ENCODE peak calls at places on chromosomes 16 and 17, in eight cellular contexts. One of them, this sample, is unnamed.

GRCh38 chr16:50372611-50373344 is 4.0 kb upstream of the BRD7 start:
- DNase-seq in cardiac fibroblast: peak; percentile 32
- DNase-seq in stimulated activated CD4-positive, alpha-beta T cell treated with anti-CD3 and anti-CD28 coated beads, TNF-alpha, amount 100 ng/mL, for 48 hours: no peak
- DNase-seq in NCI-H345: peak; percentile 38
- DNase-seq in pons: peak; percentile 24
- DNase-seq in progenitor cell of endocrine pancreas: no peak
- DNase-seq in lung: no peak
- DNase-seq in PC-9: peak; percentile 53
- DNase-seq in this sample: no peak

GRCh38 chr16:81600275-81600674 is 155.7 kb downstream of the CMIP start:
- DNase-seq in lung: no peak
- DNase-seq in pons: peak; percentile 32
- DNase-seq in PC-9: peak; percentile 76
- DNase-seq in cardiac fibroblast: peak; percentile 59
- DNase-seq in progenitor cell of endocrine pancreas: no peak
- DNase-seq in stimulated activated CD4-positive, alpha-beta T cell treated with anti-CD3 and anti-CD28 coated beads, TNF-alpha, amount 100 ng/mL, for 48 hours: no peak
- DNase-seq in NCI-H345: no peak
- DNase-seq in this sample: no peak

GRCh38 chr17:5592382-5592781 is 8.1 kb upstream of the NLRP1 start:
- DNase-seq in pons: peak; percentile 87
- DNase-seq in progenitor cell of endocrine pancreas: no peak
- DNase-seq in NCI-H345: peak; percentile 70
- DNase-seq in cardiac fibroblast: peak; percentile 68
- DNase-seq in stimulated activated CD4-positive, alpha-beta T cell treated with anti-CD3 and anti-CD28 coated beads, TNF-alpha, amount 100 ng/mL, for 48 hours: no peak
- DNase-seq in lung: no peak
- DNase-seq in PC-9: no peak
- DNase-seq in this sample: no peak

GRCh38 chr17:17439971-17440843 is 36.6 kb upstream of the MED9 start:
- DNase-seq in progenitor cell of endocrine pancreas: peak; percentile 38
- DNase-seq in cardiac fibroblast: peak; percentile 71
- DNase-seq in pons: peak; percentile 36
- DNase-seq in lung: peak; percentile 79
- DNase-seq in stimulated activated CD4-positive, alpha-beta T cell treated with anti-CD3 and anti-CD28 coated beads, TNF-alpha, amount 100 ng/mL, for 48 hours: peak; percentile 62
- DNase-seq in NCI-H345: peak; percentile 91
- DNase-seq in PC-9: no peak
- DNase-seq in this sample: peak; percentile 57

GRCh38 chr17:65228734-65229390 is 91.7 kb downstream of the RGS9 start:
- DNase-seq in progenitor cell of endocrine pancreas: no peak
- DNase-seq in lung: peak; percentile 53
- DNase-seq in stimulated activated CD4-positive, alpha-beta T cell treated with anti-CD3 and anti-CD28 coated beads, TNF-alpha, amount 100 ng/mL, for 48 hours: peak; percentile 31
- DNase-seq in PC-9: peak; percentile 67
- DNase-seq in cardiac fibroblast: peak; percentile 52
- DNase-seq in pons: no peak
- DNase-seq in NCI-H345: no peak
- DNase-seq in this sample: no peak

GRCh38 chr17:54372071-54372720 is 528.5 kb upstream of the TOM1L1 start:
- DNase-seq in cardiac fibroblast: no peak
- DNase-seq in PC-9: no peak
- DNase-seq in pons: no peak
- DNase-seq in lung: no peak
- DNase-seq in NCI-H345: no peak
- DNase-seq in progenitor cell of endocrine pancreas: no peak
- DNase-seq in stimulated activated CD4-positive, alpha-beta T cell treated with anti-CD3 and anti-CD28 coated beads, TNF-alpha, amount 100 ng/mL, for 48 hours: no peak
- DNase-seq in this sample: no peak

GRCh38 chr16:50712568-50712914 is 19.1 kb downstream of the NOD2 start:
- DNase-seq in stimulated activated CD4-positive, alpha-beta T cell treated with anti-CD3 and anti-CD28 coated beads, TNF-alpha, amount 100 ng/mL, for 48 hours: no peak
- DNase-seq in progenitor cell of endocrine pancreas: no peak
- DNase-seq in pons: no peak
- DNase-seq in lung: no peak
- DNase-seq in NCI-H345: no peak
- DNase-seq in PC-9: no peak
- DNase-seq in cardiac fibroblast: no peak
- DNase-seq in this sample: no peak

GRCh38 chr17:34755981-34756669 is 176.7 kb downstream of the TMEM132E start:
- DNase-seq in pons: no peak
- DNase-seq in lung: no peak
- DNase-seq in PC-9: no peak
- DNase-seq in cardiac fibroblast: no peak
- DNase-seq in progenitor cell of endocrine pancreas: no peak
- DNase-seq in stimulated activated CD4-positive, alpha-beta T cell treated with anti-CD3 and anti-CD28 coated beads, TNF-alpha, amount 100 ng/mL, for 48 hours: no peak
- DNase-seq in NCI-H345: no peak
- DNase-seq in this sample: no peak

GRCh38 chr17:75688209-75688771 is 21.2 kb downstream of the SAP30BP start:
- DNase-seq in cardiac fibroblast: peak; percentile 51
- DNase-seq in pons: peak; percentile 48
- DNase-seq in progenitor cell of endocrine pancreas: no peak
- DNase-seq in NCI-H345: no peak
- DNase-seq in PC-9: peak; percentile 69
- DNase-seq in lung: no peak
- DNase-seq in stimulated activated CD4-positive, alpha-beta T cell treated with anti-CD3 and anti-CD28 coated beads, TNF-alpha, amount 100 ng/mL, for 48 hours: no peak
- DNase-seq in this sample: peak; percentile 60

GRCh38 chr17:38601539-38602351 is 4.0 kb downstream of the SRCIN1 start:
- DNase-seq in progenitor cell of endocrine pancreas: no peak
- DNase-seq in cardiac fibroblast: no peak
- DNase-seq in NCI-H345: no peak
- DNase-seq in stimulated activated CD4-positive, alpha-beta T cell treated with anti-CD3 and anti-CD28 coated beads, TNF-alpha, amount 100 ng/mL, for 48 hours: no peak
- DNase-seq in PC-9: no peak
- DNase-seq in pons: no peak
- DNase-seq in lung: no peak
- DNase-seq in this sample: no peak